ENCODE peak calls at places on chromosomes 6 and 20, in seven cellular contexts. One of them, this sample, is unnamed.

GRCh38 chr6:144346719-144347446 is 61.7 kb downstream of the UTRN start:
- DNase-seq in small intestine: no peak
- DNase-seq in GM12865: peak; percentile 54
- DNase-seq in NCI-H1694 treated with DMSO at 0.1 percent for 48 hours: no peak
- DNase-seq in Peyer's patch: no peak
- DNase-seq in mucosa of gallbladder: no peak
- DNase-seq in activated naive CD8-positive, alpha-beta T cell treated with anti-CD3 and anti-CD28 coated beads, Interleukin-2, amount 50 U/mL, for 24 hours: no peak
- DNase-seq in this sample: no peak

GRCh38 chr6:43355862-43356590 is 13.4 kb downstream of the ZNF318 start:
- DNase-seq in small intestine: peak; percentile 67
- DNase-seq in NCI-H1694 treated with DMSO at 0.1 percent for 48 hours: no peak
- DNase-seq in Peyer's patch: no peak
- DNase-seq in activated naive CD8-positive, alpha-beta T cell treated with anti-CD3 and anti-CD28 coated beads, Interleukin-2, amount 50 U/mL, for 24 hours: no peak
- DNase-seq in mucosa of gallbladder: no peak
- DNase-seq in GM12865: no peak
- DNase-seq in this sample: no peak

GRCh38 chr20:37494301-37494700 is 26.7 kb upstream of the NNAT start:
- DNase-seq in Peyer's patch: no peak
- DNase-seq in activated naive CD8-positive, alpha-beta T cell treated with anti-CD3 and anti-CD28 coated beads, Interleukin-2, amount 50 U/mL, for 24 hours: no peak
- DNase-seq in GM12865: no peak
- DNase-seq in NCI-H1694 treated with DMSO at 0.1 percent for 48 hours: no peak
- DNase-seq in mucosa of gallbladder: no peak
- DNase-seq in small intestine: no peak
- DNase-seq in this sample: no peak

GRCh38 chr6:119978274-119978889 is 628.8 kb upstream of the MAN1A1 start:
- DNase-seq in small intestine: peak; percentile 12
- DNase-seq in Peyer's patch: no peak
- DNase-seq in activated naive CD8-positive, alpha-beta T cell treated with anti-CD3 and anti-CD28 coated beads, Interleukin-2, amount 50 U/mL, for 24 hours: no peak
- DNase-seq in NCI-H1694 treated with DMSO at 0.1 percent for 48 hours: peak; percentile 5
- DNase-seq in mucosa of gallbladder: no peak
- DNase-seq in GM12865: peak; percentile 38
- DNase-seq in this sample: no peak

GRCh38 chr6:128327890-128328289 is 192.5 kb downstream of the PTPRK start:
- DNase-seq in small intestine: peak; percentile 62
- DNase-seq in NCI-H1694 treated with DMSO at 0.1 percent for 48 hours: no peak
- DNase-seq in mucosa of gallbladder: no peak
- DNase-seq in Peyer's patch: no peak
- DNase-seq in activated naive CD8-positive, alpha-beta T cell treated with anti-CD3 and anti-CD28 coated beads, Interleukin-2, amount 50 U/mL, for 24 hours: peak; percentile 10
- DNase-seq in GM12865: peak; percentile 66
- DNase-seq in this sample: no peak

GRCh38 chr20:20695250-20695816 is 17.1 kb downstream of the RALGAPA2 start:
- DNase-seq in mucosa of gallbladder: no peak
- DNase-seq in activated naive CD8-positive, alpha-beta T cell treated with anti-CD3 and anti-CD28 coated beads, Interleukin-2, amount 50 U/mL, for 24 hours: no peak
- DNase-seq in GM12865: no peak
- DNase-seq in NCI-H1694 treated with DMSO at 0.1 percent for 48 hours: no peak
- DNase-seq in small intestine: no peak
- DNase-seq in Peyer's patch: no peak
- DNase-seq in this sample: no peak

GRCh38 chr20:40980828-40981310 is 47.8 kb upstream of the TOP1 start:
- DNase-seq in mucosa of gallbladder: no peak
- DNase-seq in NCI-H1694 treated with DMSO at 0.1 percent for 48 hours: no peak
- DNase-seq in GM12865: no peak
- DNase-seq in activated naive CD8-positive, alpha-beta T cell treated with anti-CD3 and anti-CD28 coated beads, Interleukin-2, amount 50 U/mL, for 24 hours: no peak
- DNase-seq in small intestine: no peak
- DNase-seq in Peyer's patch: no peak
- DNase-seq in this sample: no peak

GRCh38 chr6:20696676-20697075 is 162.4 kb downstream of the CDKAL1 start:
- DNase-seq in small intestine: no peak
- DNase-seq in NCI-H1694 treated with DMSO at 0.1 percent for 48 hours: no peak
- DNase-seq in mucosa of gallbladder: no peak
- DNase-seq in activated naive CD8-positive, alpha-beta T cell treated with anti-CD3 and anti-CD28 coated beads, Interleukin-2, amount 50 U/mL, for 24 hours: no peak
- DNase-seq in GM12865: no peak
- DNase-seq in Peyer's patch: no peak
- DNase-seq in this sample: no peak

GRCh38 chr20:36465109-36466080 is 75.9 kb upstream of the MYL9 start:
- DNase-seq in activated naive CD8-positive, alpha-beta T cell treated with anti-CD3 and anti-CD28 coated beads, Interleukin-2, amount 50 U/mL, for 24 hours: peak; percentile 59
- DNase-seq in small intestine: peak; percentile 60
- DNase-seq in mucosa of gallbladder: no peak
- DNase-seq in Peyer's patch: no peak
- DNase-seq in GM12865: peak; percentile 31
- DNase-seq in NCI-H1694 treated with DMSO at 0.1 percent for 48 hours: no peak
- DNase-seq in this sample: no peak

GRCh38 chr6:9796827-9797226 is 618.0 kb downstream of the TFAP2A start:
- DNase-seq in GM12865: no peak
- DNase-seq in mucosa of gallbladder: no peak
- DNase-seq in NCI-H1694 treated with DMSO at 0.1 percent for 48 hours: no peak
- DNase-seq in activated naive CD8-positive, alpha-beta T cell treated with anti-CD3 and anti-CD28 coated beads, Interleukin-2, amount 50 U/mL, for 24 hours: no peak
- DNase-seq in small intestine: no peak
- DNase-seq in Peyer's patch: no peak
- DNase-seq in this sample: no peak